ENCODE peak calls at places on chromosome 3, in six cellular contexts. V is pancreas; X is body of pancreas; S is effector memory CD4-positive, alpha-beta T cell; Z is thyroid gland; Y is H9. M is an unnamed sample. For H3K9me3, the result is how much of the 10 kb centered on the place peaks cover.

GRCh38 chr3:41682996-41683395 is 278.9 kb downstream of the ULK4 start:
- DNase-seq in V (no peak), X (no peak), S (no peak), Z (no peak), Y (no peak), M (no peak)

GRCh38 chr3:89303721-89304120 is 196.3 kb downstream of the EPHA3 start:
- DNase-seq in V (no peak), X (no peak), S (no peak), Z (no peak), Y (no peak), M (no peak)

GRCh38 chr3:99647081-99647480 is 8.7 kb downstream of the COL8A1 start:
- DNase-seq in V (no peak), X (no peak), S (no peak), Z (no peak), Y (no peak), M (no peak)

GRCh38 chr3:55935241-55935640 is 448.1 kb upstream of the WNT5A start:
- DNase-seq in V (no peak), X (no peak), S (no peak), Z (no peak), Y (no peak), M (no peak)

GRCh38 chr3:169379496-169380121 is 283.9 kb downstream of the MECOM start:
- DNase-seq in V (no peak), X (no peak), S (no peak), Z (no peak), Y (no peak), M (no peak)

GRCh38 chr3:41419809-41420208 is 220.5 kb downstream of the CTNNB1 start:
- DNase-seq in V (no peak), X (no peak), S (no peak), Z (no peak), Y (no peak), M (no peak)

GRCh38 chr3:39752751-39753150 is 56.7 kb upstream of the MYRIP start:
- DNase-seq in V (no peak), X (no peak), S (no peak), Z (no peak), Y (no peak), M (no peak)

GRCh38 chr3:133627789-133628188 is 34.0 kb downstream of the TOPBP1 start:
- DNase-seq in V (no peak), X (no peak), S (no peak), Z (no peak), Y (no peak), M (no peak)

GRCh38 chr3:23728651-23729117 is 77.1 kb upstream of the UBE2E1 start:
- DNase-seq in V (no peak), X (no peak), S (no peak), Z (peak), Y (no peak), M (no peak)

GRCh38 chr3:45795882-45796765 is at the start of gene SLC6A20:
- DNase-seq in V (no peak), X (peak), S (no peak), Z (no peak), Y (peak), M (peak)

GRCh38 chr3:194928831-194929594 is 243.3 kb downstream of the FAM43A start:
- DNase-seq in V (no peak), X (peak), S (no peak), Z (peak), Y (peak), M (no peak)

GRCh38 chr3:151816091-151816604 is 2.2 kb downstream of the AADAC start:
- DNase-seq in V (peak), X (peak), S (no peak), Z (peak), Y (no peak), M (no peak)

GRCh38 chr3:175898194-175898593 is 1039.1 kb downstream of the NAALADL2 start:
- DNase-seq in V (no peak), X (no peak), S (no peak), Z (no peak), Y (no peak), M (no peak)

GRCh38 chr3:170488802-170489201 is 70.1 kb downstream of the CLDN11 start:
- DNase-seq in V (no peak), X (no peak), S (no peak), Z (no peak), Y (no peak), M (no peak)

GRCh38 chr3:127035672-127036071 is 52.8 kb downstream of the PLXNA1 start:
- DNase-seq in V (peak), X (peak), S (no peak), Z (peak), Y (no peak), M (peak)

GRCh38 chr3:120040813-120041377 is 53.4 kb downstream of the GSK3B start:
- DNase-seq in V (no peak), X (no peak), S (no peak), Z (no peak), Y (peak), M (no peak)
- H3K9me3 ChIP-seq in V (under half), X (under half), S (under half), Z (under half), Y (under half), M (under half)

DNA sequence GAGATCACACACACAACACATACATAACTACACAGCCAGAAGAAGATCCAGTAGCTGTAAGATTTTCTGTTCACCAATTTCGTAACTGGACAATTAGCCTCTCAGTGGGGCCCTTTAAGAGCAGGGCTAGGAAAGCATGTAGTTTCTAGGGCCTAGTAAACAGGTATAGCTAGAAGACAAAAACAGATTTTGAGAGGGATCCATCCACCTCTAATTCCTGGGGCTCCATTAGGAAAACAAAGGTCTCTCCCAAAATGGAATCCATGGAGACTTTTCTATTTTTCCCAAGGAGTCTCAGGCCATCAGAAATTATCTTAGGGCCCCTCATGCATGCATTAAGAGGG is 10.5 kb downstream of the KIF15 start:
- DNase-seq in V (no peak), X (no peak), S (no peak), Z (no peak), Y (no peak), M (no peak)
- H3K9me3 ChIP-seq in V (under half), X (under half), S (under half), Z (under half), Y (under half), M (under half)

GRCh38 chr3:6667354-6667753 is 193.6 kb upstream of the GRM7 start:
- DNase-seq in V (no peak), X (no peak), S (no peak), Z (no peak), Y (no peak), M (no peak)

GRCh38 chr3:6671363-6671762 is 189.6 kb upstream of the GRM7 start:
- DNase-seq in V (no peak), X (no peak), S (no peak), Z (no peak), Y (no peak), M (no peak)
- H3K9me3 ChIP-seq in V (under half), X (under half), S (under half), Z (under half), Y (under half), M (under half)

DNA sequence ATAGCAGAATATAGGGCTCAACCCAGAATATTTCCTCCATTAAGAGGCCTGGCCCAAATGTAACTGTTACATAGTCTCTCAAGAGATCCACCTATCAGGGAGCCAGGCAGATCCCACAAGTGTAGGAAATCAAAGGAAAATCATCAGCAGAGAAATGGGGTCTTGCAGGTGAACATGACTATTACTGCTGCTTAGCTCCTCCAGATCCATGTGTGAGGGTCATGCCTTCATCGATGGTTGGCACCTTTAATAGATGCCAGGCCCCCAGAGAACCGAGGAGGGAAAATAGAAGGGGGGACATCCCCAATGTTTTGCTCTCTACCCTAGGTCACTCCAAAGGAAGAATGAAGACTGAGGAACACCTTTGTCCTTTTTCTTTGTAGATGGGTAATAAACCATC is 1029.9 kb upstream of the CADM2 start:
- DNase-seq in V (no peak), X (no peak), S (no peak), Z (no peak), Y (no peak), M (no peak)
- H3K9me3 ChIP-seq in V (under half), X (under half), S (under half), Z (under half), Y (under half), M (half or more)

DNA sequence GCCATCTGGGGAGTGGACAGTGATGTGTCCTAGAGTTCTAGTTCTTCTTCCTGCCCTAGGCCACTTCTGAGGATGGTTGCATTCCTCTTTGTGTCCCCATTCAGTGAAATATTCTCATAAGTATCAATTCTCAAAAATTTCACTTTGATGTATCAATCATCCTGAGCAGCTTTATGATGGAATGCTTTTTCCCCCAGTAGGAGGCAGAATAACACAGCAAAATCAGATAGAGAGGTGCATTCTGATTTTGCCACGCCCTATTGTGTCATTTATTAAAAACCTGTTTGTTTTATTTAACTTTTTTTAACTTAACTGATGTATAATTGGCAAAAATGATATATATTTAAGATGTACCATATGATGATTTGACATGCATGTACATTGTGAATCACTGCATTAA is 656.0 kb upstream of the GRM7 start:
- DNase-seq in V (no peak), X (no peak), S (no peak), Z (no peak), Y (no peak), M (no peak)
- H3K9me3 ChIP-seq in V (under half), X (under half), S (under half), Z (under half), Y (under half), M (under half)

GRCh38 chr3:16477501-16477900 is 36.0 kb downstream of the RFTN1 start:
- DNase-seq in V (no peak), X (no peak), S (no peak), Z (no peak), Y (no peak), M (no peak)

GRCh38 chr3:16477054-16477453 is 36.4 kb downstream of the RFTN1 start:
- DNase-seq in V (no peak), X (no peak), S (no peak), Z (no peak), Y (no peak), M (no peak)

GRCh38 chr3:16474920-16475319 is 38.6 kb downstream of the RFTN1 start:
- DNase-seq in V (no peak), X (no peak), S (no peak), Z (no peak), Y (no peak), M (no peak)

GRCh38 chr3:16475766-16476165 is 37.7 kb downstream of the RFTN1 start:
- DNase-seq in V (no peak), X (no peak), S (no peak), Z (no peak), Y (no peak), M (no peak)

GRCh38 chr3:16476636-16477035 is 36.9 kb downstream of the RFTN1 start:
- DNase-seq in V (no peak), X (no peak), S (no peak), Z (no peak), Y (no peak), M (no peak)
- H3K9me3 ChIP-seq in V (under half), X (under half), S (under half), Z (under half), Y (under half), M (under half)

GRCh38 chr3:32257641-32258438 is 19.4 kb downstream of the CMTM8 start:
- DNase-seq in V (no peak), X (no peak), S (no peak), Z (no peak), Y (no peak), M (no peak)

GRCh38 chr3:32256206-32256605 is 17.7 kb downstream of the CMTM8 start:
- DNase-seq in V (no peak), X (no peak), S (no peak), Z (no peak), Y (no peak), M (no peak)

GRCh38 chr3:32261545-32261944 is 23.1 kb downstream of the CMTM8 start:
- DNase-seq in V (no peak), X (no peak), S (no peak), Z (no peak), Y (no peak), M (no peak)

GRCh38 chr3:32257042-32257441 is 18.6 kb downstream of the CMTM8 start:
- DNase-seq in V (no peak), X (no peak), S (no peak), Z (no peak), Y (no peak), M (no peak)

GRCh38 chr3:32258869-32259268 is 20.4 kb downstream of the CMTM8 start:
- DNase-seq in V (no peak), X (no peak), S (no peak), Z (no peak), Y (no peak), M (no peak)
- H3K9me3 ChIP-seq in V (under half), X (under half), S (under half), Z (under half), Y (under half), M (under half)

DNA sequence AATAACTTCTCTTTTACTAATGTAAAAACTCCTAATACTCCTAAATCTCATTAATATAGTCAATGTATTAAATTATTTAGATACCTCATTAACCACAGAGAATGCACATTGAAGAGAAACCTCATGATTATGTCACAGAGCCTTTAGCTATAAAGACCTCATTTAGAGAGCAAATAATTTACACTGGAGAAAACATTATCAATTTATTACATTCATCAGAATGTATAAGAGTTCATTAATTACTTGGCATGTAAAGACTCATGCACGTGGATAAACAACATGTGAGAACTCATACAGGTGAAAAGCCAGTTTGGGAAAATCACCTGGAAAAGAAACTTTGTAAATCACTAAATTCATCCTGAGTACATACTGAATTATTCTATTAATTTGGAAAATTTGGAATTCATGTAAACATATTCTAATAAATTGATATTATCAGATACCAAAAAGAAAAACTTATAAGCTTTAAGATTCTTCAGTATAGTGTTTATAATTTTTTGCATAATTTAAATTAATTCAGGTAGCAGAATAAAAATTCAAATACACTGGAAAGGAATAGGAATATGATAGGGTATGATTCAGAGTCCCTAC is 22.9 kb upstream of the WNT7A start:
- DNase-seq in V (no peak), X (no peak), S (no peak), Z (no peak), Y (no peak), M (no peak)
- H3K9me3 ChIP-seq in V (under half), X (under half), S (under half), Z (under half), Y (under half), M (half or more)

M was measured in mucosa of descending colon.